ENCODE peak calls at places on chromosomes 13 and 19, in eight cellular contexts. Q is activated CD4-positive, alpha-beta T cell treated with anti-CD3 and anti-CD28 coated beads for 1 hour; O is activated T-cell treated with anti-CD3 and anti-CD28 coated beads for 1 hour; C is stromal cell of bone marrow; I is adrenal gland; T is posterior vena cava; B is stimulated activated CD4-positive, alpha-beta T cell treated with anti-CD3 and anti-CD28 coated beads, Interleukin-4, amount 100 ng/mL, for 1 hour; K is BJ. W is an unnamed sample.

GRCh38 chr19:48501446-48501960 is 10.1 kb downstream of the LMTK3 start:
- DNase-seq in T (no peak), K (no peak), I (peak; percentile 58), Q (peak; percentile 37), C (no peak), O (peak; percentile 45), B (peak; percentile 57), W (peak; percentile 68)

GRCh38 chr13:26011996-26012688 is 39.7 kb downstream of the SHISA2 start:
- DNase-seq in Q (peak; percentile 32), K (no peak), I (peak; percentile 3), B (peak; percentile 55), T (no peak), O (peak; percentile 36), C (no peak), W (no peak)

GRCh38 chr13:59607780-59608233 is 555.9 kb downstream of the DIAPH3 start:
- DNase-seq in Q (no peak), B (no peak), T (no peak), C (no peak), O (no peak), I (no peak), K (no peak), W (no peak)

GRCh38 chr19:32367948-32368536 is 22.6 kb downstream of the ZNF507 start:
- DNase-seq in C (no peak), B (no peak), I (no peak), T (no peak), K (no peak), Q (no peak), O (no peak), W (no peak)

GRCh38 chr13:41107584-41108014 is 25.0 kb downstream of the KBTBD6 start:
- DNase-seq in B (no peak), C (no peak), T (no peak), O (no peak), I (no peak), Q (no peak), K (no peak), W (no peak)

GRCh38 chr19:18456974-18457373 is 19.0 kb upstream of the ISYNA1 start:
- DNase-seq in O (no peak), C (no peak), T (no peak), K (no peak), I (peak; percentile 89), Q (no peak), B (no peak), W (peak; percentile 88)

GRCh38 chr19:13090511-13091231 is 12.0 kb downstream of the LYL1 start:
- DNase-seq in T (no peak), K (no peak), C (no peak), O (no peak), B (no peak), Q (no peak), I (no peak), W (peak; percentile 83)

GRCh38 chr13:20702530-20702929 is 969 bp upstream of the IL17D start:
- DNase-seq in K (no peak), I (no peak), Q (no peak), C (no peak), T (no peak), O (no peak), B (no peak), W (peak; percentile 87)

GRCh38 chr13:113863511-113864302 is at the start of gene GAS6:
- DNase-seq in Q (no peak), K (no peak), O (no peak), T (peak; percentile 87), I (peak; percentile 72), B (no peak), C (no peak), W (peak; percentile 97)

GRCh38 chr19:51469162-51469561 is 9.2 kb upstream of the CEACAM18 start:
- DNase-seq in T (peak; percentile 58), Q (no peak), C (no peak), O (no peak), I (no peak), B (no peak), K (no peak), W (no peak)

GRCh38 chr13:40061466-40062450 is 406.3 kb downstream of the COG6 start:
- DNase-seq in I (no peak), O (no peak), T (no peak), Q (no peak), C (no peak), B (no peak), K (no peak), W (no peak)